ENCODE peak calls at places on chromosomes 6 and 20, in four cellular contexts. One of them, this sample, is unnamed.
A peak's percentile ranks its signal among the peaks of the same experiment; 100 is the strongest.

GRCh38 chr20:25865715-25866656 is 169.3 kb upstream of the ZNF337 start:
- DNase-seq in neural progenitor cell: peak; percentile 90
- DNase-seq in HL-60: peak; percentile 46
- DNase-seq in gastrocnemius medialis: peak; percentile 53
- DNase-seq in this sample: no peak

GRCh38 chr6:130848945-130849344 is 21.7 kb downstream of the SMLR1 start:
- DNase-seq in neural progenitor cell: no peak
- DNase-seq in HL-60: no peak
- DNase-seq in gastrocnemius medialis: no peak
- DNase-seq in this sample: no peak

GRCh38 chr6:134447883-134448387 is 130.0 kb upstream of the SGK1 start:
- DNase-seq in neural progenitor cell: no peak
- DNase-seq in HL-60: no peak
- DNase-seq in gastrocnemius medialis: no peak
- DNase-seq in this sample: peak; percentile 74

GRCh38 chr20:50434653-50435396 is 75.4 kb upstream of the PTPN1 start:
- DNase-seq in neural progenitor cell: no peak
- DNase-seq in HL-60: no peak
- DNase-seq in gastrocnemius medialis: no peak
- DNase-seq in this sample: no peak

GRCh38 chr6:14524319-14524718 is 406.7 kb downstream of the CD83 start:
- DNase-seq in neural progenitor cell: no peak
- DNase-seq in HL-60: no peak
- DNase-seq in gastrocnemius medialis: peak; percentile 26
- DNase-seq in this sample: no peak

GRCh38 chr20:7841291-7841966 is 98.8 kb downstream of the HAO1 start:
- DNase-seq in neural progenitor cell: no peak
- DNase-seq in HL-60: no peak
- DNase-seq in gastrocnemius medialis: no peak
- DNase-seq in this sample: no peak

GRCh38 chr20:36544134-36545018 is 3.1 kb downstream of the MYL9 start:
- DNase-seq in neural progenitor cell: no peak
- DNase-seq in HL-60: no peak
- DNase-seq in gastrocnemius medialis: no peak
- DNase-seq in this sample: no peak

GRCh38 chr20:49786671-49787370 is 25.8 kb upstream of the SLC9A8 start:
- DNase-seq in neural progenitor cell: no peak
- DNase-seq in HL-60: no peak
- DNase-seq in gastrocnemius medialis: no peak
- DNase-seq in this sample: no peak

GRCh38 chr6:39335780-39336541 is 13.5 kb upstream of the KCNK16 start:
- DNase-seq in neural progenitor cell: no peak
- DNase-seq in HL-60: no peak
- DNase-seq in gastrocnemius medialis: no peak
- DNase-seq in this sample: no peak

DNA sequence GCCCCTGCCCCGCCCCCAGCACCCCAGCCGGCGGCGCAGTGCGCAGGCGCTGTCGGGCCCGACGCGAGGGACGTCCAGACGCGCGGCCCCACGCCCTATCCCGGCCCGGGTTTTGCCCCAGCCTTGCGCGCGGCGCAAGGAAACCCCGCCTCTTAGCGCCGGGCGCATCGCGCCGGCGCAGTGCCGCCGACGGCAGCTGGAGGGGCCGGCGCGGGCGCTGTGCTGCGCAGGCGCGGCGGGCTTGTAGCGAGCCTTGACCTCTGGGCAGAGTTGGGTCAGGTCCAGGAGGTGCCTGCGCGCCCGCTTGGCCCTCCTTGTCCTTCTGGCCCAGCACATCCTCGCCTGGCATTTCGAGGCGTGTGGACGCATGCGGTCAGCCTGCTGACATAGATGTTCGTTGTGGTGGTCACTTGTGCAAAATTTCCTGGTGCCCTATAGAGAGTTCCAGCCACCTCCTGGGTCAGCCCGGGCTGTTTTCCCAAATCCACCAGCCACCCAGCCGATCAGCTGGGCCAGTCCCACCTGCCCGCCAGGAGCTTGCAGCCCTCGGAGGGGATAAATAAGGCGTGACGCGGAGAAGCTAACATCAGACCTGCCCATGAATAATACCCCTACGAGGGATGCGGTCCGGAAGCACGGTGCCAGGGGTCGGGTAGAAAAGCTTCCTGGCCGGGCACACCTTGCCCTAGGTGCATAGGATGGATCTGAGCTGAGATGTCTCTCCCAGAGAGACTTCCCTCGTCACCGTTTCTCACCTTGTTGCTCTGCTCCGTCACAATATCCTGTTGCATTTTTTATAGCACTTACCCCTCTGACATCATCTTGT is 423 bp upstream of the PRELID3B start:
- DNase-seq in neural progenitor cell: peak; percentile 96
- DNase-seq in HL-60: peak; percentile 84
- DNase-seq in gastrocnemius medialis: peak; percentile 92
- DNase-seq in this sample: peak; percentile 90
- TF ChIP-seq CTCF in neural progenitor cell: no peak
- TF ChIP-seq CTCF in HL-60: no peak
- TF ChIP-seq CTCF in gastrocnemius medialis: peak; percentile 12
- TF ChIP-seq CTCF in this sample: no peak

GRCh38 chr6:50984135-50984534 is 165.5 kb downstream of the TFAP2B start:
- DNase-seq in neural progenitor cell: no peak
- DNase-seq in HL-60: no peak
- DNase-seq in gastrocnemius medialis: no peak
- DNase-seq in this sample: no peak
- TF ChIP-seq CTCF in neural progenitor cell: no peak
- TF ChIP-seq CTCF in HL-60: no peak
- TF ChIP-seq CTCF in gastrocnemius medialis: no peak
- TF ChIP-seq CTCF in this sample: no peak

GRCh38 chr6:163261361-163261760 is 153.2 kb upstream of the QKI start:
- DNase-seq in neural progenitor cell: no peak
- DNase-seq in HL-60: no peak
- DNase-seq in gastrocnemius medialis: no peak
- DNase-seq in this sample: no peak

GRCh38 chr6:163264662-163265035 is 149.9 kb upstream of the QKI start:
- DNase-seq in neural progenitor cell: no peak
- DNase-seq in HL-60: no peak
- DNase-seq in gastrocnemius medialis: no peak
- DNase-seq in this sample: no peak

GRCh38 chr6:163262080-163262479 is 152.4 kb upstream of the QKI start:
- DNase-seq in neural progenitor cell: no peak
- DNase-seq in HL-60: no peak
- DNase-seq in gastrocnemius medialis: no peak
- DNase-seq in this sample: no peak

GRCh38 chr6:163263998-163264661 is 150.4 kb upstream of the QKI start:
- DNase-seq in neural progenitor cell: peak; percentile 20
- DNase-seq in HL-60: no peak
- DNase-seq in gastrocnemius medialis: peak; percentile 69
- DNase-seq in this sample: no peak

DNA sequence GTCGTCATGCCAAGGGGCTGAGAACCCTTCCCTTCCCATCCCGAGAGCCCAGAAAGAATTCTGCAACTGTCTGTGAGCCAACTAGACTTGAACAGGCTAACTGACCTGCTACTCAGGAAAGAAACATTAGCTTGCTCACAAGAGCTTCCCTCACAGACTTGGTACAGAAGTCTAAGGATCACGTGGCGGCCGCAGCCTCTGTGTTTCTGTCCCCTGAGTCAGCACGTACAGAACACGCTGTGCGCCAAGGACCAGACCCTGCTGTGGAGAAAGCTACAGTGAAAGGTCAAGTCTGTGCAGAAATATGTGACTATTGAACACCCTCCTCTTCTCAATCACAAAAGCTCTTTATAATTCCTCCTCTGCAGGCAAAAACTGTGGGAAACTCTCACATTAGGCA is 151.3 kb upstream of the QKI start:
- DNase-seq in neural progenitor cell: no peak
- DNase-seq in HL-60: no peak
- DNase-seq in gastrocnemius medialis: peak; percentile 67
- DNase-seq in this sample: no peak
- TF ChIP-seq CTCF in neural progenitor cell: no peak
- TF ChIP-seq CTCF in HL-60: no peak
- TF ChIP-seq CTCF in gastrocnemius medialis: no peak
- TF ChIP-seq CTCF in this sample: no peak

GRCh38 chr20:58651548-58651822 is 402 bp downstream of the STX16 start:
- DNase-seq in neural progenitor cell: peak; percentile 80
- DNase-seq in HL-60: no peak
- DNase-seq in gastrocnemius medialis: no peak
- DNase-seq in this sample: no peak

GRCh38 chr20:58649288-58650180 is 1.5 kb upstream of the STX16 start:
- DNase-seq in neural progenitor cell: peak; percentile 51
- DNase-seq in HL-60: no peak
- DNase-seq in gastrocnemius medialis: no peak
- DNase-seq in this sample: no peak

GRCh38 chr20:58651823-58652605 is 931 bp downstream of the STX16 start:
- DNase-seq in neural progenitor cell: peak; percentile 73
- DNase-seq in HL-60: peak; percentile 67
- DNase-seq in gastrocnemius medialis: peak; percentile 38
- DNase-seq in this sample: peak; percentile 74

GRCh38 chr20:58650181-58650775 is 805 bp upstream of the STX16 start:
- DNase-seq in neural progenitor cell: peak; percentile 55
- DNase-seq in HL-60: no peak
- DNase-seq in gastrocnemius medialis: no peak
- DNase-seq in this sample: no peak

GRCh38 chr20:58650776-58651547 is at the start of gene STX16:
- DNase-seq in neural progenitor cell: peak; percentile 97
- DNase-seq in HL-60: peak; percentile 92
- DNase-seq in gastrocnemius medialis: peak; percentile 83
- DNase-seq in this sample: peak; percentile 84
- TF ChIP-seq CTCF in neural progenitor cell: peak; percentile 66
- TF ChIP-seq CTCF in HL-60: peak; percentile 14
- TF ChIP-seq CTCF in gastrocnemius medialis: peak; percentile 69
- TF ChIP-seq CTCF in this sample: peak; percentile 92

GRCh38 chr6:20870493-20870892 is 336.2 kb downstream of the CDKAL1 start:
- DNase-seq in neural progenitor cell: no peak
- DNase-seq in HL-60: no peak
- DNase-seq in gastrocnemius medialis: no peak
- DNase-seq in this sample: no peak

GRCh38 chr6:20876016-20876415 is 341.8 kb downstream of the CDKAL1 start:
- DNase-seq in neural progenitor cell: peak; percentile 34
- DNase-seq in HL-60: no peak
- DNase-seq in gastrocnemius medialis: no peak
- DNase-seq in this sample: no peak

GRCh38 chr6:20877008-20877937 is 343.0 kb downstream of the CDKAL1 start:
- DNase-seq in neural progenitor cell: no peak
- DNase-seq in HL-60: no peak
- DNase-seq in gastrocnemius medialis: peak; percentile 37
- DNase-seq in this sample: no peak

GRCh38 chr6:20875369-20875963 is 341.2 kb downstream of the CDKAL1 start:
- DNase-seq in neural progenitor cell: peak; percentile 33
- DNase-seq in HL-60: no peak
- DNase-seq in gastrocnemius medialis: no peak
- DNase-seq in this sample: no peak

DNA sequence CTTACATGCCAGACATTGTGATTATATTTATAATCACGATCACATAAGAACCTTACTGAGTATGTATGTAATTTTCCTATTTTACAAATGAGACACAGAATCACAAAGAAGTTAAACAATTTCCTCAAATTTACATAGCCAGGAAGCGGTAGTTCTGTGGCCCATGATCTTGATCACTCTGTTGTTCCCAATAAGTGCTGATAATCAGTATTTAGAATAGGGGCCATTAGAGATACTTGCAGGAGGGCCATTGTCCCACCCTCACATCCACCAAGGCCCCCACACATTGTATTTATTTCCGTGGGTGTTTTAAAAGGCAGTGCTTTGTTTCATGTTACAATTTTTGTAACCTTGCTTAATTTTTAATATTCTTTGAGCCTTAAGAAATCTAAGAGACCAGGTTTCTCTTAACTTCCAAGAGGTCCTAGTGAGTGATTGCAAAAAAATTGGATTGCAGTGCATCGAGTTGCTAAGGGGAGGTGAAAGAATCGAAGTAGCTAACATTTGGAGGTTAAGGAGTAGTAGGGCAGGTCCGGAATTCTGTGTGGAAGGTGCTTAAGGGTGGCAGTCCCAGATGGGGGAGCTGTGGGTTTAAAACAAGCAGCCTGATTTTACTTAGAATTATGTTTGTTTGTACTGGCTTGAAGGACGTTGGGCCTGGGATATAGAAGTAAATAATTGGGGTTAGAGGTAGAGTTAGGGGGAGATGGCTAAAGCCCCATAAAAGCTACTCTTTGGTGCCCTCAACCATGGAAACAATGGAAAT is 339.4 kb downstream of the CDKAL1 start:
- DNase-seq in neural progenitor cell: peak; percentile 60
- DNase-seq in HL-60: no peak
- DNase-seq in gastrocnemius medialis: no peak
- DNase-seq in this sample: no peak
- TF ChIP-seq CTCF in neural progenitor cell: peak; percentile 58
- TF ChIP-seq CTCF in HL-60: no peak
- TF ChIP-seq CTCF in gastrocnemius medialis: no peak
- TF ChIP-seq CTCF in this sample: no peak